ENCODE peak calls at places on chromosomes 5 and 9, in five cellular contexts. X is NCI-H1092 treated with DMSO at 0.1 percent for 48 hours, D is T-helper 2 cell, Q is substantia nigra, L is heart left ventricle. N is an unnamed sample.

GRCh38 chr9:1034271-1034670 is 15.9 kb upstream of the DMRT2 start:
- DNase-seq in X (no peak), D (no peak), Q (no peak), L (no peak), N (no peak)

GRCh38 chr5:139378101-139378825 is 4.8 kb downstream of the SLC23A1 start:
- DNase-seq in X (no peak), D (no peak), Q (no peak), L (peak), N (no peak)

GRCh38 chr9:81479573-81479972 is 209.8 kb downstream of the TLE1 start:
- DNase-seq in X (no peak), D (no peak), Q (no peak), L (no peak), N (no peak)

GRCh38 chr9:124869986-124870560 is 8.1 kb downstream of the ARPC5L start:
- DNase-seq in X (no peak), D (peak), Q (no peak), L (no peak), N (no peak)

GRCh38 chr9:72560086-72560485 is 38.7 kb downstream of the TMC1 start:
- DNase-seq in X (no peak), D (no peak), Q (no peak), L (no peak), N (no peak)

GRCh38 chr9:131348631-131349521 is 45.0 kb upstream of the PRRC2B start:
- DNase-seq in X (no peak), D (no peak), Q (no peak), L (no peak), N (no peak)

GRCh38 chr5:73480500-73480899 is 17.7 kb upstream of the BTF3 start:
- DNase-seq in X (no peak), D (no peak), Q (no peak), L (no peak), N (no peak)

GRCh38 chr9:86767373-86767772 is 179.9 kb downstream of the GAS1 start:
- DNase-seq in X (no peak), D (no peak), Q (no peak), L (no peak), N (no peak)

GRCh38 chr5:171102877-171103610 is 206.0 kb upstream of the TLX3 start:
- DNase-seq in X (no peak), D (no peak), Q (no peak), L (no peak), N (no peak)

GRCh38 chr5:126015244-126016054 is 407.8 kb upstream of the GRAMD2B start:
- DNase-seq in X (peak), D (no peak), Q (no peak), L (no peak), N (no peak)

GRCh38 chr5:115685966-115686691 is 60.3 kb upstream of the TMED7 start:
- DNase-seq in X (no peak), D (no peak), Q (no peak), L (peak), N (no peak)

N was measured in Right ventricle myocardium inferior.